ENCODE peak calls at places on chromosomes 12 and 14, in seven cellular contexts. C, J, P, S, M, V and L are unnamed samples.

GRCh38 chr14:58904771-58905170 is 267.0 kb downstream of the DACT1 start:
- DNase-seq in J (no peak), M (no peak), C (no peak), P (peak), V (no peak), S (no peak), L (no peak)

GRCh38 chr12:112964067-112964670 is 14.2 kb upstream of the OAS2 start:
- DNase-seq in M (no peak), J (no peak), S (no peak), P (no peak), C (no peak), V (no peak), L (no peak)

GRCh38 chr12:7787574-7788315 is 1.5 kb upstream of the NANOG start:
- DNase-seq in V (peak), C (no peak), J (peak), S (no peak), P (no peak), M (no peak), L (no peak)

GRCh38 chr12:63028951-63029350 is 94.0 kb upstream of the PPM1H start:
- DNase-seq in J (no peak), M (no peak), C (no peak), V (no peak), S (no peak), P (no peak), L (no peak)

GRCh38 chr12:19183121-19183838 is 53.7 kb downstream of the PLEKHA5 start:
- DNase-seq in V (no peak), J (no peak), M (no peak), S (no peak), P (no peak), C (no peak), L (peak)

GRCh38 chr14:102817942-102818940 is 41.0 kb downstream of the TRAF3 start:
- DNase-seq in P (no peak), J (no peak), V (no peak), M (no peak), S (no peak), C (no peak), L (no peak)

GRCh38 chr14:50971122-50971781 is 27.0 kb upstream of the PYGL start:
- DNase-seq in S (no peak), C (no peak), M (no peak), V (no peak), P (peak), J (no peak), L (no peak)

GRCh38 chr14:20969336-20969735 is 14.0 kb downstream of the RNASE2 start:
- DNase-seq in M (no peak), S (no peak), P (no peak), V (no peak), C (no peak), J (no peak), L (no peak)

GRCh38 chr12:112616469-112617190 is 174.9 kb upstream of the RPH3A start:
- DNase-seq in P (no peak), S (no peak), C (no peak), J (no peak), V (peak), M (no peak), L (no peak)

GRCh38 chr12:113161415-113162016 is 12.0 kb downstream of the CFAP73 start:
- DNase-seq in V (peak), M (peak), S (peak), P (peak), C (no peak), J (no peak), L (peak)

GRCh38 chr14:68444449-68445168 is 348.3 kb downstream of the ZFP36L1 start:
- DNase-seq in J (peak), P (no peak), S (no peak), C (no peak), V (no peak), M (no peak), L (peak)

GRCh38 chr12:38160318-38161122 is 156.1 kb upstream of the ALG10B start:
- DNase-seq in S (no peak), J (no peak), V (no peak), C (no peak), M (no peak), P (no peak), L (no peak)

GRCh38 chr12:131738196-131738595 is 27.3 kb downstream of the SFSWAP start:
- DNase-seq in J (no peak), C (no peak), P (no peak), S (no peak), M (no peak), V (no peak), L (no peak)

GRCh38 chr12:66119870-66120241 is 10.7 kb downstream of the LLPH start:
- DNase-seq in M (no peak), V (no peak), P (no peak), S (no peak), C (no peak), J (no peak), L (no peak)

GRCh38 chr14:105280525-105280924 is 20.3 kb downstream of the BRF1 start:
- DNase-seq in S (no peak), J (no peak), P (no peak), M (no peak), C (no peak), V (no peak), L (no peak)

GRCh38 chr14:104202259-104203070 is 64.1 kb downstream of the KIF26A start:
- DNase-seq in M (no peak), C (no peak), S (no peak), P (peak), V (no peak), J (no peak), L (peak)

GRCh38 chr14:100826371-100827139 is 637 bp downstream of the MEG3 start:
- DNase-seq in P (no peak), V (no peak), S (no peak), J (no peak), C (no peak), M (no peak), L (no peak)

GRCh38 chr12:81222841-81223595 is 145.1 kb downstream of the ACSS3 start:
- DNase-seq in M (no peak), J (no peak), P (no peak), S (no peak), V (no peak), C (no peak), L (no peak)

GRCh38 chr12:73892181-73892580 is 645.5 kb upstream of the ATXN7L3B start:
- DNase-seq in J (no peak), C (no peak), S (no peak), V (no peak), M (no peak), P (no peak), L (no peak)

GRCh38 chr14:99258341-99258781 is 13.6 kb downstream of the BCL11B start:
- DNase-seq in C (no peak), M (no peak), P (no peak), S (no peak), V (no peak), J (no peak), L (no peak)

GRCh38 chr12:71214511-71215285 is 56.9 kb upstream of the TSPAN8 start:
- DNase-seq in P (no peak), V (no peak), J (peak), S (no peak), M (no peak), C (no peak), L (no peak)

GRCh38 chr12:104866286-104866685 is 91.8 kb downstream of the SLC41A2 start:
- DNase-seq in S (no peak), J (no peak), M (no peak), C (no peak), P (no peak), V (no peak), L (no peak)

GRCh38 chr14:51507556-51508511 is 143.9 kb upstream of the FRMD6 start:
- DNase-seq in S (no peak), J (no peak), P (peak), M (no peak), C (no peak), V (no peak), L (no peak)

GRCh38 chr12:92745874-92746553 is 43.2 kb downstream of the PLEKHG7 start:
- DNase-seq in J (no peak), M (peak), C (no peak), S (no peak), P (peak), V (no peak), L (no peak)

GRCh38 chr12:30999723-31000122 is 73.2 kb downstream of the TSPAN11 start:
- DNase-seq in C (no peak), S (no peak), J (no peak), V (no peak), M (no peak), P (no peak), L (no peak)

GRCh38 chr14:93960108-93960475 is 16.3 kb downstream of the ASB2 start:
- DNase-seq in C (no peak), M (no peak), P (no peak), V (no peak), J (no peak), S (no peak), L (no peak)

GRCh38 chr14:66076166-66076565 is 410.0 kb upstream of the CCDC196 start:
- DNase-seq in J (no peak), V (no peak), S (no peak), P (no peak), C (no peak), M (no peak), L (no peak)

GRCh38 chr12:12715459-12716150 is 1.6 kb upstream of the CDKN1B start:
- DNase-seq in J (no peak), P (no peak), V (no peak), M (no peak), C (no peak), S (no peak), L (no peak)

GRCh38 chr12:10027311-10028099 is 3.0 kb upstream of the CLEC9A start:
- DNase-seq in C (no peak), S (no peak), M (no peak), J (no peak), P (no peak), V (no peak), L (no peak)

GRCh38 chr12:10454531-10454930 is 1.4 kb upstream of the KLRC1 start:
- DNase-seq in P (no peak), M (no peak), S (no peak), V (no peak), C (no peak), J (no peak), L (no peak)

GRCh38 chr12:19847294-19848059 is 408.2 kb downstream of the AEBP2 start:
- DNase-seq in C (no peak), J (no peak), M (no peak), P (no peak), V (no peak), S (no peak), L (no peak)

GRCh38 chr14:52073251-52073650 is 4.4 kb upstream of the NID2 start:
- DNase-seq in P (no peak), M (no peak), J (no peak), V (no peak), C (no peak), S (no peak), L (no peak)

GRCh38 chr12:113207621-113208040 is 13.6 kb upstream of the TPCN1 start:
- DNase-seq in J (no peak), V (no peak), P (no peak), C (no peak), S (no peak), M (no peak), L (no peak)

GRCh38 chr12:47376937-47377336 is 297.2 kb upstream of the AMIGO2 start:
- DNase-seq in C (no peak), M (no peak), J (no peak), V (no peak), S (no peak), P (no peak), L (peak)

GRCh38 chr14:37253905-37254304 is 56.2 kb downstream of the MIPOL1 start:
- DNase-seq in V (no peak), S (no peak), C (no peak), J (no peak), P (no peak), M (no peak), L (peak)

GRCh38 chr12:104357431-104357952 is 54.0 kb downstream of the EID3 start:
- DNase-seq in J (no peak), S (peak), P (no peak), V (no peak), M (no peak), C (no peak), L (peak)

GRCh38 chr12:48890657-48891418 is 25.2 kb upstream of the RND1 start:
- DNase-seq in M (peak), S (peak), C (no peak), P (peak), J (peak), V (peak), L (peak)

DNA sequence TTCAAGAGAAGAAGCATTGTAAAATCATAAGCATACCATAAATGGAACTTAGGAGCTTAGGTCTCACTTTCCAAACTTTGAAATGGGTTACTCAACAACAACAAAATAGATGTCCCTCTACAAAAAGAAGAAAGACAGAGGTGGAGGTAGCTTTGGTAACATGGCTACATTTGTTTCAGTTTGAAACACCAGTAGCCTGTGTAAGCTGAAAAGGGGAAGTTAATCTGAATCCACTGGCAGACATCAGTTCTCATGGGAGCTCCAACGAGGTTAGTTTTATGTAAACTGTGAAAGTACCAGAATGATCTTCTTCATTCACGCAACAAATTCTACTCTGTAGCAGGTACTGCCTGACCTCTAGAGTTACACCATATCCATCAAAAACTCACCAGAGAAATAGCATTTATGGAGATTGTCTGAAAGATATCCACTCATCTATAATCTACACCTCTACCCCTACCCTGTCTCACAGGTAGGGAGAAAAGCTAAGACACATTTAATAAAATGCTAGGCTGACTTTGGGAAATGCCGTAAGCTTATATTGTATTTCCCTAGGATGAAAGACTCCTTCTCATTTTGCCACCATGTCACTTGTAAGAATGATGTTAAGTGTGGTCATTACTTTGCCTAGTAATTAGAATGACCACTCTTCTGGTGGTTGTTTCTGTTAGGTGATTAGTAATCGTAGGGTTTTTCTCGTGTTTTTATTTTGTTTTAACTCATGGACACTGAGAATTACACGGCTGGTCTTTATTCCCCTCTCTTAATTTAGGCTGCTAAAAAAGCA is 224.1 kb downstream of the ASCL1 start:
- DNase-seq in S (no peak), V (no peak), C (peak), M (no peak), P (no peak), J (no peak), L (no peak)
- TF ChIP-seq JUND in S (no peak), V (no peak), C (no peak), M (no peak), P (no peak), J (no peak), L (no peak)

DNA sequence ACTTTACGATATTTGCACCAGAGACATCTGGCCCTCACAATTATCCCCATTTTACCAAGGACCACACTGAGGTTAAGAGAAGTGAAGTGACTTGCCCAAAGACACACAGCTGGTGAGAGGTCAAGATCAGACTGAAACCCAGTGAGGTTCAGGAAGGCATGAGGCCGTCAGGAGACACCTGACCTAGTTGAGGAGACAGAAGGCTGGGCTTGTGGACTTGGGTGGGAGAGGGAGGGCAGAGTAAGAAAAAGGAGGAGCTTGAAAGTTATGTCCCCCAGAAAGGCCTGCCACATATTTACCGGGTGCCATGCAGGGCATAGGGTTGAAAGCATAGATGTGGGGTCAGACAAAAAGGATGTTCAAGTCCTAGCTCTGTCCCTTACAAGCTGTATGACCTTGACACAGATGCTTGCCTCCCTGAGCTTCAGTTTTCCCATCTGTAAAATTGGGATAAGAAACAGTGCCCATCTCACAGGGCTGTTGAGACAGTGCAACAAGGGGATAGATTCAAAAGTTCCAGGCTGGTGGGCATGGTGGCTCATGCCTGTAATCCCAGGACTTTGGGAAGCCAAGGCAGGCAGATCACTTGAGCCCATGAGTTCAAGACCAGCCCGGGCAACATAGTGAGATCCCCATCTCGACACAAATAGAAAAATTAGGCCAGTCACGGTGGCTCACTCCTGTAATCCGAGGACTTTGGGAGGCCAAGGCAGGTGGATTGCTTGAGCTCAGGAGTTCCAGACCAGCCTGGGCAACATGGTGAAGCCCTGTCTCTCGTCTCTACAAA is 6.4 kb downstream of the SELPLG start:
- DNase-seq in V (no peak), P (no peak), C (no peak), J (no peak), S (no peak), M (no peak), L (no peak)
- TF ChIP-seq JUND in V (no peak), P (no peak), C (no peak), J (no peak), S (no peak), M (no peak), L (no peak)

GRCh38 chr14:57769863-57770523 is 95.9 kb downstream of the SLC35F4 start:
- DNase-seq in C (no peak), M (no peak), J (no peak), P (no peak), S (no peak), V (no peak), L (no peak)
- TF ChIP-seq JUND in C (no peak), M (no peak), J (no peak), P (no peak), S (no peak), V (no peak), L (no peak)

GRCh38 chr12:123983822-123984485 is 10.9 kb downstream of the ZNF664 start:
- DNase-seq in S (peak), P (peak), V (no peak), M (peak), C (no peak), J (peak), L (peak)
- TF ChIP-seq JUND in S (no peak), P (no peak), V (no peak), M (no peak), C (no peak), J (no peak), L (no peak)

DNA sequence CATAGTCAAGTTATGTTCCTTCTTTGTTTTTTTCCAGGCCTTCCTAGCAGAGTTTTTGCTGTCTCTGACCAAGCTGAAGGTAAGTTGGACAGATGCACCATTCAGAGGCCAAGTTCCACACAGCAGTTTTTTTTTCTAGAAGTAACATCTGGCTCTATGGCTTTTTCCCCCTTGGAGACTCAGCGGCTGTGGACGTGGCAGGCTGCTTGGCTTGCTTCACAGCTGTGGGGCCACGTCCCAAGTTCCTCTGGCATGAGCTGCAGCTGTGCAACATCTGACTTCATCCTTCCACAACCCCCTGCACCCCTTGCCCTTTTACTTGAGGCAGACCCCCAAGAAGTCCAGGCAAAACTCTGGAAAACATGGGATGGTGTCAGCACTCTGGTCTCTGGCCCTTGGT is 24.2 kb upstream of the RHOJ start:
- DNase-seq in C (no peak), J (no peak), P (no peak), S (no peak), V (no peak), M (no peak), L (no peak)
- TF ChIP-seq JUND in C (no peak), J (no peak), P (no peak), S (no peak), V (no peak), M (no peak), L (no peak)

DNA sequence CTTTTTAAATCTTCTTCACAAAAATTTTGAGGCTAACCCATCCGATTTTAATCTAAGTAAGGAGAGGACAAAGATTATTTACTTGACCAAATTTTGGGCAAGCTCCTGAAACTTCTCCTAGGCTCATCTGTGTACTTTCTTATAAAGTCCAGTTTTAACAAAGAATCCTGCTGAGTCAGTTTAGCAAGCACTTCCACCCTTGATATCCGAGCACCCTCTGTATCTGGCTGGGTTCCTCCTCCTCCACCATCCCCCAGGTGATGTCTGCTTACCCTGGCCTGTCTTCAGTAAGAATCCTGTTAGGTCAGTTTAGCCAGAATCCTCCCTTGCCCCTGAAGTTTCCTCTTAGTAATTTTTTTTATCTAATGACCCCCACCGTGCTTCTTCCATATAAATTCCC is 140.5 kb downstream of the PHLDA1 start:
- DNase-seq in C (no peak), M (no peak), V (no peak), S (no peak), P (no peak), J (no peak), L (no peak)
- TF ChIP-seq JUND in C (no peak), M (no peak), V (no peak), S (no peak), P (no peak), J (no peak), L (no peak)